ENCODE peak calls at places on chromosome 5, in four cellular contexts. One of them, this sample, is unnamed.

GRCh38 chr5:78649816-78650561 is 1.4 kb upstream of the LHFPL2 start:
- DNase-seq in A549: no peak
- DNase-seq in HepG2: peak; percentile 44
- DNase-seq in GM12878: no peak
- DNase-seq in this sample: peak; percentile 50

GRCh38 chr5:97499605-97500004 is 316.6 kb upstream of the RIOK2 start:
- DNase-seq in HepG2: no peak
- DNase-seq in GM12878: no peak
- DNase-seq in A549: no peak
- DNase-seq in this sample: no peak

GRCh38 chr5:125180222-125180621 is 433.8 kb upstream of the ZNF608 start:
- DNase-seq in HepG2: no peak
- DNase-seq in A549: no peak
- DNase-seq in GM12878: no peak
- DNase-seq in this sample: no peak

GRCh38 chr5:79357401-79357800 is 121.5 kb downstream of the JMY start:
- DNase-seq in A549: no peak
- DNase-seq in HepG2: no peak
- DNase-seq in GM12878: no peak
- DNase-seq in this sample: no peak

GRCh38 chr5:4630031-4630430 is 510.1 kb upstream of the ADAMTS16 start:
- DNase-seq in HepG2: peak; percentile 40
- DNase-seq in GM12878: no peak
- DNase-seq in A549: peak; percentile 3
- DNase-seq in this sample: no peak

GRCh38 chr5:78699565-78700143 is 51.1 kb upstream of the LHFPL2 start:
- DNase-seq in HepG2: peak; percentile 64
- DNase-seq in A549: peak; percentile 76
- DNase-seq in GM12878: no peak
- DNase-seq in this sample: no peak

GRCh38 chr5:61256474-61256873 is 75.6 kb upstream of the ZSWIM6 start:
- DNase-seq in A549: no peak
- DNase-seq in HepG2: no peak
- DNase-seq in GM12878: no peak
- DNase-seq in this sample: no peak

GRCh38 chr5:130102375-130102774 is 198.1 kb downstream of the CHSY3 start:
- DNase-seq in HepG2: no peak
- DNase-seq in A549: no peak
- DNase-seq in GM12878: no peak
- DNase-seq in this sample: no peak

GRCh38 chr5:76785493-76785892 is 33.3 kb upstream of the F2RL1 start:
- DNase-seq in A549: peak; percentile 82
- DNase-seq in HepG2: peak; percentile 79
- DNase-seq in GM12878: no peak
- DNase-seq in this sample: no peak

GRCh38 chr5:97047076-97047475 is 95.3 kb downstream of the LIX1 start:
- DNase-seq in GM12878: no peak
- DNase-seq in A549: no peak
- DNase-seq in HepG2: no peak
- DNase-seq in this sample: no peak

GRCh38 chr5:13307480-13307879 is 637.0 kb downstream of the DNAH5 start:
- DNase-seq in A549: no peak
- DNase-seq in HepG2: no peak
- DNase-seq in GM12878: no peak
- DNase-seq in this sample: no peak
- TF ChIP-seq ESRRA in A549: no peak
- TF ChIP-seq ESRRA in HepG2: no peak
- TF ChIP-seq ESRRA in GM12878: no peak
- TF ChIP-seq ESRRA in this sample: no peak

GRCh38 chr5:142783601-142784291 is 13.6 kb downstream of the ARHGAP26 start:
- DNase-seq in A549: no peak
- DNase-seq in HepG2: no peak
- DNase-seq in GM12878: peak; percentile 52
- DNase-seq in this sample: no peak
- TF ChIP-seq USF2 in A549: no peak
- TF ChIP-seq USF2 in HepG2: no peak
- TF ChIP-seq USF2 in GM12878: no peak
- TF ChIP-seq USF2 in this sample: no peak

GRCh38 chr5:142213077-142213476 is 104.5 kb downstream of the NDFIP1 start:
- DNase-seq in A549: no peak
- DNase-seq in HepG2: no peak
- DNase-seq in GM12878: no peak
- DNase-seq in this sample: no peak
- TF ChIP-seq ESRRA in A549: no peak
- TF ChIP-seq ESRRA in HepG2: no peak
- TF ChIP-seq ESRRA in GM12878: no peak
- TF ChIP-seq ESRRA in this sample: no peak

GRCh38 chr5:24232929-24233328 is 411.8 kb downstream of the CDH10 start:
- DNase-seq in GM12878: no peak
- DNase-seq in HepG2: no peak
- DNase-seq in A549: no peak
- DNase-seq in this sample: no peak
- TF ChIP-seq USF2 in GM12878: no peak
- TF ChIP-seq USF2 in HepG2: no peak
- TF ChIP-seq USF2 in A549: no peak
- TF ChIP-seq USF2 in this sample: no peak

DNA sequence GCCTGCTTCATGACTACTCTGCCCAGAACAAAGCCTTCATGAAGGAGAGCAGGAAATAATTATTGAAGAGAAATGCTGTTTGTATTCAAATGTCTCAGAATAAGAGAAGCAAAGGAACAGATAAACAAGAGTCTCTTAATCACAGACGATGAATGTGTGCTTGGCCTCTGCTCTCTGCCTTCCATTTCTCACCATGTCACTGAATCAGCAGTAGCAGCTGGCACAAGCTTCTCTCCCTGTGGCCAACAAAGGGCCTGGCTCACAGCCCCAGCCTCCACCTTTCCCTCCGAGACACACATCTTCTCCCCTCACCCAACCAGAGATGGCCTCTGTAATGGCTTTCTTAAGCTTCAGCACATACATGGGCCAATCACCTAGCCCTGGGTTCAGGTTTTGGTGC is 128.1 kb upstream of the SLIT3 start:
- DNase-seq in HepG2: no peak
- DNase-seq in A549: no peak
- DNase-seq in GM12878: no peak
- DNase-seq in this sample: no peak
- TF ChIP-seq ESRRA in HepG2: no peak
- TF ChIP-seq ESRRA in A549: no peak
- TF ChIP-seq ESRRA in GM12878: no peak
- TF ChIP-seq ESRRA in this sample: no peak

GRCh38 chr5:14958196-14958595 is 86.6 kb upstream of the ANKH start:
- DNase-seq in A549: no peak
- DNase-seq in HepG2: no peak
- DNase-seq in GM12878: no peak
- DNase-seq in this sample: no peak
- TF ChIP-seq USF2 in A549: no peak
- TF ChIP-seq USF2 in HepG2: no peak
- TF ChIP-seq USF2 in GM12878: no peak
- TF ChIP-seq USF2 in this sample: no peak

DNA sequence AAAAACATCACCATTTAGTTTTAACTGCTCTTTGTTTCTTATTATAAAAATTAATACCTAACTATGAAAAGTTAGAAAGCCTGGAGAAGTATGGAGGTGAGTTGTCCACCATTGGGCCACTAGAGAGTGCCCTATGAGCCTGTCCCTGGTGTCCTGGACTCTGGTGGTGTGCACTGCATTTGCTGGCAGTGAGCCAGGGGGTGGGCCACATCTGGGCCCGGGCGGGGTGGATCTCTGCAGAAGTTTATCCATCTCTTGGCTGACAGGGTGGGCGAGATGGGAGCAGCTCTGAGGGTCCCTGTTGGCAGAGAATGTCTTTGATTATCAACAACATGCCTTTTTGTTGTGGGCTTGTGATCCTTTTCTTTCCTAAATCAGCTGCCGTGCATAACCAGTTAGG is 8.2 kb downstream of the TENT4A start:
- DNase-seq in A549: no peak
- DNase-seq in HepG2: no peak
- DNase-seq in GM12878: no peak
- DNase-seq in this sample: no peak
- TF ChIP-seq ESRRA in A549: no peak
- TF ChIP-seq ESRRA in HepG2: no peak
- TF ChIP-seq ESRRA in GM12878: no peak
- TF ChIP-seq ESRRA in this sample: no peak

GRCh38 chr5:43711496-43711895 is 108.5 kb downstream of the NNT start:
- DNase-seq in HepG2: peak; percentile 12
- DNase-seq in GM12878: no peak
- DNase-seq in A549: no peak
- DNase-seq in this sample: no peak
- TF ChIP-seq USF2 in HepG2: no peak
- TF ChIP-seq USF2 in GM12878: no peak
- TF ChIP-seq USF2 in A549: no peak
- TF ChIP-seq USF2 in this sample: no peak

GRCh38 chr5:137450759-137451158 is 48.4 kb downstream of the SPOCK1 start:
- DNase-seq in A549: no peak
- DNase-seq in HepG2: no peak
- DNase-seq in GM12878: no peak
- DNase-seq in this sample: no peak

GRCh38 chr5:137448868-137449267 is 50.3 kb downstream of the SPOCK1 start:
- DNase-seq in A549: no peak
- DNase-seq in GM12878: no peak
- DNase-seq in HepG2: no peak
- DNase-seq in this sample: no peak

DNA sequence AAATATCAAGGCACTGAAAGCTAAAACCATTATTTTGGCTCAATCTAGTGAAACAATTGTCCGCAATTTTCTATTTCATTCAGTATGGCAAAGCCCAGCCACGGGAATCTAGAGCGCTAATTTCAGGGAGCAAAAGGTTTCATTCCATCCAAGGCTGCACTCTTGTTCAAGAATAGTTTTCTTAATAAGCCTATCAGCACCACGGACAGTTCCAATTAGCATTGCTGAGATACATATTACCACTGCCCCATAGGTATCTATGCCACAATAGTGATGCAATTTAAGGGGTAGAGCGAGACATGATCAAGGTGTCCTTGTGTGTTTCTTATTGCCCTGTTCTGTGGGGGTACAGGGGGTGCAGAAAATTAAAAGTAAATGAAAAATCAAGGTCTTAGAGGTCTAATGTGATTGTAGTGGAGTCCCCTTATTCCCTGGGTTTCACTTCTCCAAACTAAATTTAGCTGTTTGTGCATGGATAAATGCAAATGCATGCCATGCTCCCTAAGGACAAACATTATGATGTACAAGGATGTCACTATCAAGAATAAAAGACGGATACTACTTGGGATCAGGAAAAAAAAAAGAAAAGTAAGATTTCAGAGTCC is 45.5 kb downstream of the SPOCK1 start:
- DNase-seq in HepG2: peak; percentile 5
- DNase-seq in GM12878: no peak
- DNase-seq in A549: no peak
- DNase-seq in this sample: no peak
- TF ChIP-seq ESRRA in HepG2: no peak
- TF ChIP-seq ESRRA in GM12878: no peak
- TF ChIP-seq ESRRA in A549: no peak
- TF ChIP-seq ESRRA in this sample: no peak

GRCh38 chr5:181052526-181052927 is 12.5 kb downstream of the BTNL9 start:
- DNase-seq in GM12878: no peak
- DNase-seq in A549: no peak
- DNase-seq in HepG2: no peak
- DNase-seq in this sample: peak; percentile 43
- TF ChIP-seq USF2 in GM12878: no peak
- TF ChIP-seq USF2 in A549: no peak
- TF ChIP-seq USF2 in HepG2: no peak
- TF ChIP-seq USF2 in this sample: no peak

This sample was measured in WTC11.